ENCODE peak calls at places on chromosomes 12 and 14, in four cellular contexts. One of them, this sample, is unnamed.

GRCh38 chr12:132605055-132605441 is 5.3 kb downstream of the LRCOL1 start:
- DNase-seq in putamen: no peak
- DNase-seq in NCI-H510A treated with DMSO at 0.1 percent for 48 hours: no peak
- DNase-seq in astrocyte of the cerebellum: no peak
- DNase-seq in this sample: no peak

GRCh38 chr14:102320671-102321455 is 1.3 kb downstream of the ZNF839 start:
- DNase-seq in putamen: no peak
- DNase-seq in NCI-H510A treated with DMSO at 0.1 percent for 48 hours: no peak
- DNase-seq in astrocyte of the cerebellum: no peak
- DNase-seq in this sample: no peak

GRCh38 chr14:99872786-99873440 is 79.7 kb downstream of the EML1 start:
- DNase-seq in putamen: no peak
- DNase-seq in NCI-H510A treated with DMSO at 0.1 percent for 48 hours: no peak
- DNase-seq in astrocyte of the cerebellum: peak
- DNase-seq in this sample: no peak

GRCh38 chr12:81077686-81078441 is at the start of gene ACSS3:
- DNase-seq in putamen: peak
- DNase-seq in NCI-H510A treated with DMSO at 0.1 percent for 48 hours: peak
- DNase-seq in astrocyte of the cerebellum: no peak
- DNase-seq in this sample: no peak

GRCh38 chr14:69485261-69485660 is 733 bp downstream of the PLEKHD1 start:
- DNase-seq in putamen: no peak
- DNase-seq in NCI-H510A treated with DMSO at 0.1 percent for 48 hours: no peak
- DNase-seq in astrocyte of the cerebellum: no peak
- DNase-seq in this sample: no peak

GRCh38 chr12:46449161-46449715 is 76.7 kb upstream of the SLC38A2 start:
- DNase-seq in putamen: no peak
- DNase-seq in NCI-H510A treated with DMSO at 0.1 percent for 48 hours: no peak
- DNase-seq in astrocyte of the cerebellum: no peak
- DNase-seq in this sample: no peak

GRCh38 chr12:101343893-101344292 is 63.7 kb downstream of the ARL1 start:
- DNase-seq in putamen: no peak
- DNase-seq in NCI-H510A treated with DMSO at 0.1 percent for 48 hours: no peak
- DNase-seq in astrocyte of the cerebellum: no peak
- DNase-seq in this sample: no peak

GRCh38 chr12:3538691-3539030 is 47.7 kb downstream of the PRMT8 start:
- DNase-seq in putamen: no peak
- DNase-seq in NCI-H510A treated with DMSO at 0.1 percent for 48 hours: peak
- DNase-seq in astrocyte of the cerebellum: no peak
- DNase-seq in this sample: no peak

GRCh38 chr14:74593241-74593985 is 18.6 kb downstream of the LTBP2 start:
- DNase-seq in putamen: no peak
- DNase-seq in NCI-H510A treated with DMSO at 0.1 percent for 48 hours: no peak
- DNase-seq in astrocyte of the cerebellum: no peak
- DNase-seq in this sample: no peak

GRCh38 chr14:22847661-22848341 is 11.4 kb downstream of the MMP14 start:
- DNase-seq in putamen: no peak
- DNase-seq in NCI-H510A treated with DMSO at 0.1 percent for 48 hours: no peak
- DNase-seq in astrocyte of the cerebellum: no peak
- DNase-seq in this sample: peak

GRCh38 chr14:76729195-76729594 is 32.1 kb upstream of the VASH1 start:
- DNase-seq in putamen: no peak
- DNase-seq in NCI-H510A treated with DMSO at 0.1 percent for 48 hours: no peak
- DNase-seq in astrocyte of the cerebellum: no peak
- DNase-seq in this sample: no peak

GRCh38 chr12:57225680-57226190 is 3.8 kb upstream of the SHMT2 start:
- DNase-seq in putamen: no peak
- DNase-seq in NCI-H510A treated with DMSO at 0.1 percent for 48 hours: no peak
- DNase-seq in astrocyte of the cerebellum: no peak
- DNase-seq in this sample: no peak

GRCh38 chr14:93056166-93056839 is 59.4 kb downstream of the ITPK1 start:
- DNase-seq in putamen: no peak
- DNase-seq in NCI-H510A treated with DMSO at 0.1 percent for 48 hours: no peak
- DNase-seq in astrocyte of the cerebellum: no peak
- DNase-seq in this sample: no peak

GRCh38 chr14:34718750-34719304 is 4.4 kb upstream of the CFL2 start:
- DNase-seq in putamen: no peak
- DNase-seq in NCI-H510A treated with DMSO at 0.1 percent for 48 hours: no peak
- DNase-seq in astrocyte of the cerebellum: no peak
- DNase-seq in this sample: no peak

GRCh38 chr12:59164991-59165718 is 244.9 kb upstream of the LRIG3 start:
- DNase-seq in putamen: peak
- DNase-seq in NCI-H510A treated with DMSO at 0.1 percent for 48 hours: peak
- DNase-seq in astrocyte of the cerebellum: peak
- DNase-seq in this sample: peak

GRCh38 chr12:52360663-52361271 is 6.5 kb downstream of the KRT85 start:
- DNase-seq in putamen: no peak
- DNase-seq in NCI-H510A treated with DMSO at 0.1 percent for 48 hours: no peak
- DNase-seq in astrocyte of the cerebellum: no peak
- DNase-seq in this sample: no peak

GRCh38 chr12:78767264-78767981 is 97.2 kb upstream of the SYT1 start:
- DNase-seq in putamen: no peak
- DNase-seq in NCI-H510A treated with DMSO at 0.1 percent for 48 hours: no peak
- DNase-seq in astrocyte of the cerebellum: no peak
- DNase-seq in this sample: no peak

GRCh38 chr12:115010324-115010995 is 326.5 kb upstream of the TBX3 start:
- DNase-seq in putamen: no peak
- DNase-seq in NCI-H510A treated with DMSO at 0.1 percent for 48 hours: no peak
- DNase-seq in astrocyte of the cerebellum: no peak
- DNase-seq in this sample: no peak